ENCODE peak calls at places on chromosome 4, in eight cellular contexts. G is H9, W is natural killer cell, K is endothelial cell of umbilical vein, H is OCI-LY7, I is H1, V is neural progenitor cell, D is psoas muscle. B is an unnamed sample.

GRCh38 chr4:89324671-89325070 is 17.1 kb upstream of the GPRIN3 start:
- DNase-seq in K (no peak), D (no peak), I (no peak), G (no peak), V (no peak), W (no peak), H (peak), B (no peak)

GRCh38 chr4:179110356-179110755 is 1668.1 kb upstream of the AGA start:
- DNase-seq in K (no peak), H (no peak), V (no peak), G (no peak), D (no peak), W (no peak), I (no peak), B (no peak)

GRCh38 chr4:157443537-157443936 is 223.0 kb downstream of the GRIA2 start:
- DNase-seq in K (no peak), I (no peak), W (no peak), D (no peak), G (no peak), V (no peak), H (no peak), B (no peak)

GRCh38 chr4:153497988-153498967 is 32.1 kb downstream of the TMEM131L start:
- DNase-seq in D (no peak), K (no peak), G (no peak), H (peak), I (peak), V (no peak), W (no peak), B (no peak)

GRCh38 chr4:55068522-55068921 is 56.9 kb downstream of the KDR start:
- DNase-seq in V (no peak), D (no peak), K (peak), I (no peak), H (no peak), G (no peak), W (no peak), B (no peak)

GRCh38 chr4:124953059-124953850 is 240.7 kb upstream of the ANKRD50 start:
- DNase-seq in H (no peak), D (no peak), I (no peak), G (no peak), K (peak), V (no peak), W (no peak), B (no peak)

GRCh38 chr4:153816542-153816941 is 27.7 kb upstream of the SFRP2 start:
- DNase-seq in K (no peak), W (no peak), D (no peak), G (peak), H (no peak), V (no peak), I (no peak), B (no peak)

GRCh38 chr4:2798399-2799301 is 5.8 kb downstream of the SH3BP2 start:
- DNase-seq in H (peak), I (no peak), D (peak), K (peak), W (no peak), G (no peak), V (peak), B (no peak)

GRCh38 chr4:54661686-54662085 is 3.9 kb downstream of the KIT start:
- DNase-seq in G (no peak), W (no peak), I (no peak), V (no peak), D (no peak), H (no peak), K (no peak), B (no peak)

GRCh38 chr4:75990129-75990528 is 616 bp downstream of the SDAD1 start:
- DNase-seq in I (no peak), G (no peak), D (no peak), K (peak), V (peak), H (peak), W (no peak), B (no peak)

GRCh38 chr4:17613761-17614415 is 553 bp upstream of the MED28 start:
- DNase-seq in G (no peak), H (peak), I (peak), W (no peak), D (no peak), K (no peak), V (peak), B (peak)

GRCh38 chr4:173845580-173845979 is 315.6 kb upstream of the HAND2 start:
- DNase-seq in I (no peak), H (no peak), V (no peak), D (no peak), W (no peak), G (no peak), K (no peak), B (no peak)

GRCh38 chr4:88382621-88383020 is 4.0 kb downstream of the HERC6 start:
- DNase-seq in I (no peak), W (no peak), G (no peak), K (no peak), H (no peak), V (no peak), D (no peak), B (no peak)

GRCh38 chr4:25172964-25173917 is 13.0 kb upstream of the SEPSECS start:
- DNase-seq in W (no peak), K (peak), H (no peak), G (no peak), D (no peak), V (no peak), I (no peak), B (no peak)

GRCh38 chr4:78938868-78939666 is at the start of gene PAQR3:
- DNase-seq in G (peak), D (peak), V (peak), I (peak), K (peak), W (peak), H (peak), B (peak)

GRCh38 chr4:44237643-44238042 is 211.0 kb downstream of the KCTD8 start:
- DNase-seq in W (no peak), V (no peak), K (no peak), G (no peak), H (no peak), D (no peak), I (no peak), B (no peak)

GRCh38 chr4:64767547-64767946 is 358.3 kb upstream of the TECRL start:
- DNase-seq in I (no peak), G (no peak), V (no peak), D (no peak), K (no peak), W (no peak), H (no peak), B (no peak)

GRCh38 chr4:6962211-6963041 is 52.8 kb downstream of the TBC1D14 start:
- DNase-seq in I (no peak), D (no peak), W (no peak), G (no peak), V (peak), H (no peak), K (no peak), B (no peak)

GRCh38 chr4:159267023-159267939 is 164.4 kb downstream of the RAPGEF2 start:
- DNase-seq in G (no peak), K (peak), H (no peak), D (no peak), V (peak), W (no peak), I (no peak), B (no peak)

GRCh38 chr4:116362603-116363002 is 722.8 kb downstream of the TRAM1L1 start:
- DNase-seq in H (no peak), D (no peak), I (no peak), K (no peak), V (no peak), W (no peak), G (no peak), B (no peak)

GRCh38 chr4:137370206-137370633 is 162.1 kb downstream of the PCDH18 start:
- DNase-seq in I (no peak), W (no peak), D (no peak), V (no peak), H (no peak), G (no peak), K (no peak), B (no peak)

GRCh38 chr4:140689628-140690027 is 66.6 kb downstream of the TBC1D9 start:
- DNase-seq in K (no peak), W (no peak), V (no peak), G (no peak), H (no peak), I (no peak), D (no peak), B (no peak)

GRCh38 chr4:110309686-110310085 is 111.3 kb upstream of the ELOVL6 start:
- DNase-seq in D (no peak), K (no peak), W (no peak), I (no peak), H (no peak), V (no peak), G (no peak), B (no peak)

GRCh38 chr4:14434483-14434882 is 567.8 kb upstream of the CPEB2 start:
- DNase-seq in D (no peak), G (no peak), K (no peak), V (no peak), W (no peak), I (no peak), H (no peak), B (no peak)

GRCh38 chr4:159417006-159417405 is 314.1 kb downstream of the RAPGEF2 start:
- DNase-seq in H (no peak), I (no peak), G (no peak), D (no peak), K (no peak), V (no peak), W (no peak), B (no peak)

GRCh38 chr4:93501946-93502345 is 326.6 kb upstream of the ATOH1 start:
- DNase-seq in D (no peak), K (no peak), W (no peak), H (no peak), V (no peak), G (no peak), I (no peak), B (no peak)

GRCh38 chr4:169311643-169312365 is 41.0 kb upstream of the SH3RF1 start:
- DNase-seq in V (peak), G (peak), H (peak), D (no peak), W (no peak), I (peak), K (peak), B (no peak)

GRCh38 chr4:6290256-6290655 is 20.6 kb downstream of the WFS1 start:
- DNase-seq in G (no peak), H (no peak), W (no peak), V (no peak), K (no peak), I (no peak), D (peak), B (no peak)

GRCh38 chr4:169120624-169121023 is 110.6 kb upstream of the CBR4 start:
- DNase-seq in K (no peak), D (no peak), H (no peak), W (no peak), V (no peak), G (no peak), I (no peak), B (no peak)

GRCh38 chr4:87359258-87359657 is 31.7 kb downstream of the HSD17B11 start:
- DNase-seq in V (no peak), K (no peak), W (no peak), H (no peak), G (no peak), I (no peak), D (no peak), B (no peak)

GRCh38 chr4:2689825-2690700 is 66.1 kb downstream of the TNIP2 start:
- DNase-seq in W (peak), K (no peak), D (peak), V (no peak), I (no peak), G (no peak), H (peak), B (no peak)

GRCh38 chr4:84870398-84871163 is 95.9 kb downstream of the WDFY3 start:
- DNase-seq in K (peak), D (no peak), G (peak), H (no peak), V (peak), I (peak), W (no peak), B (no peak)

GRCh38 chr4:109032676-109033075 is 269.8 kb downstream of the COL25A1 start:
- DNase-seq in G (no peak), K (no peak), D (no peak), H (no peak), V (peak), I (no peak), W (no peak), B (no peak)

GRCh38 chr4:67158669-67159068 is 386.6 kb downstream of the CENPC start:
- DNase-seq in V (no peak), D (no peak), H (no peak), K (no peak), I (no peak), W (no peak), G (no peak), B (no peak)

GRCh38 chr4:129232627-129233337 is 136.8 kb downstream of the C4orf33 start:
- DNase-seq in V (no peak), G (no peak), D (no peak), K (no peak), I (no peak), W (no peak), H (no peak), B (no peak)

GRCh38 chr4:139532951-139533350 is 23.1 kb downstream of the SETD7 start:
- DNase-seq in I (no peak), V (no peak), W (no peak), H (no peak), K (no peak), G (no peak), D (no peak), B (no peak)

GRCh38 chr4:169369634-169370033 is 98.9 kb upstream of the SH3RF1 start:
- DNase-seq in G (no peak), K (no peak), V (no peak), I (no peak), W (no peak), H (no peak), D (no peak), B (no peak)

GRCh38 chr4:19224820-19225219 is 1026.9 kb upstream of the SLIT2 start:
- DNase-seq in V (peak), W (no peak), D (no peak), K (peak), H (peak), I (no peak), G (no peak), B (no peak)
- TF ChIP-seq CTCF in V (peak), W (no peak), D (peak), K (no peak), H (peak), I (no peak), G (peak), B (peak)

GRCh38 chr4:63302078-63302477 is 1107.2 kb downstream of the TECRL start:
- DNase-seq in I (no peak), K (no peak), D (no peak), V (no peak), W (no peak), G (no peak), H (no peak), B (no peak)

DNA sequence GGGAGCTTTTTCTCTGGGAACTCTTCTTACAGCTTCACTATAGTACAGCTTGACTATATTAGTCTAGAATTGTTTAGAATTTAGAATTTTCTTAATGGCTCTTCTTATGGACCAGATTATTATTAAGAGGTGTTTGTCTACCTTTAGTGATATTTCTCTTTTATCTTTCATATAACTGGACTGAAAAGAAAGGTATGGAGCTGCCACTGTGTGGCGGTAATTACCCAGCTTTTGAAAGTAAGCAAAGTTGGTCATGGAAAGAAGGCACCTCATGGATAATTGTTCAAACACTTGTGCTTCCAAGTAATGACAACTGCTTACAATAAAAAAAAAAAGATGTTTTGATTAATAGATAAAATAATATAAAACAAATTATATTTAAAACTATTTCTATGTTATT is 1112.5 kb downstream of the TECRL start:
- DNase-seq in G (no peak), W (no peak), H (no peak), D (no peak), V (peak), I (no peak), K (no peak), B (no peak)
- TF ChIP-seq CTCF in G (peak), W (no peak), H (no peak), D (no peak), V (peak), I (peak), K (no peak), B (peak)

DNA sequence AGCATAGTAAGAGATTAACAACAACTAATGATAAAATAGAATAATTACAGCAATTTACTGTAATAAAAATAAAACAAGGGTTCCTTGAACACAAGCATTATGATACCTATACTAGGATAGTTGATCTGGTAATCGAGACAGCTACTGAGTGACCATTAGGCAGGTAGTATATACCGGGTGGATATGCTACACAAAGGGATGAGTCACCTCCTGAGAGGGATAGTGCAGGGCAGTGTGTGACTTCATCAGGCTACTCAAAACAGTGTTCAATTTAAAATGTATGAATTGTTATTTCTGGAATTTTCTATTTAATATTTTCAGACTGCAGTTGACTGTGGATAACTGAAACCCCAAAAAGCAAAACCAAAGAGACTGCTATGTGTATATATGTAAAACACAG is 9.7 kb upstream of the ANTXR2 start:
- DNase-seq in K (no peak), W (no peak), G (no peak), H (no peak), I (no peak), D (no peak), V (no peak), B (no peak)
- TF ChIP-seq CTCF in K (no peak), W (no peak), G (no peak), H (no peak), I (no peak), D (no peak), V (no peak), B (no peak)

GRCh38 chr4:189769131-189769530 is 171.5 kb upstream of the FRG1 start:
- DNase-seq in K (no peak), V (peak), W (no peak), H (no peak), D (no peak), G (peak), I (no peak), B (no peak)

GRCh38 chr4:189765271-189765670 is 175.4 kb upstream of the FRG1 start:
- DNase-seq in W (no peak), K (no peak), V (no peak), G (no peak), H (no peak), D (no peak), I (no peak), B (no peak)

GRCh38 chr4:189763573-189763972 is 177.1 kb upstream of the FRG1 start:
- DNase-seq in W (no peak), V (no peak), D (no peak), K (no peak), H (no peak), G (no peak), I (no peak), B (no peak)
- TF ChIP-seq CTCF in W (no peak), V (no peak), D (no peak), K (no peak), H (no peak), G (no peak), I (no peak), B (no peak)